ENCODE peak calls at places on chromosomes 6 and 20, in seven cellular contexts. H is heart right ventricle; V is Peyer's patch; M is PC-3; J is naive thymus-derived CD4-positive, alpha-beta T cell; C is coronary artery; A is psoas muscle. X is an unnamed sample.

GRCh38 chr20:32681175-32682084 is 7.7 kb upstream of the C20orf203 start:
- DNase-seq in V (no peak), H (no peak), M (peak), A (no peak), C (no peak), J (no peak), X (peak)

GRCh38 chr20:34512266-34512954 is 3.8 kb upstream of the DYNLRB1 start:
- DNase-seq in H (no peak), A (no peak), C (no peak), M (no peak), J (no peak), V (no peak), X (no peak)

GRCh38 chr6:2839195-2839981 is 2.3 kb downstream of the SERPINB1 start:
- DNase-seq in H (no peak), M (peak), V (peak), J (no peak), C (no peak), A (no peak), X (no peak)

GRCh38 chr20:13525225-13525940 is 113.3 kb downstream of the TASP1 start:
- DNase-seq in V (no peak), C (no peak), A (no peak), H (no peak), J (no peak), M (peak), X (peak)

GRCh38 chr20:5024103-5024502 is 22.8 kb upstream of the SLC23A2 start:
- DNase-seq in A (no peak), H (no peak), C (no peak), M (no peak), J (no peak), V (no peak), X (no peak)

GRCh38 chr6:53924277-53924676 is 129.5 kb downstream of the LRRC1 start:
- DNase-seq in J (no peak), M (no peak), C (no peak), V (no peak), H (no peak), A (no peak), X (no peak)

GRCh38 chr20:31607640-31608255 is 2.7 kb downstream of the ID1 start:
- DNase-seq in C (no peak), V (no peak), J (no peak), M (peak), A (no peak), H (no peak), X (no peak)

GRCh38 chr6:144330017-144330416 is 44.9 kb downstream of the UTRN start:
- DNase-seq in J (no peak), V (no peak), C (no peak), M (no peak), H (no peak), A (no peak), X (no peak)

GRCh38 chr20:51122931-51123658 is 100.2 kb upstream of the KCNG1 start:
- DNase-seq in J (no peak), V (no peak), A (no peak), H (no peak), C (no peak), M (peak), X (no peak)

GRCh38 chr20:51272392-51272791 is 249.5 kb upstream of the KCNG1 start:
- DNase-seq in J (no peak), H (no peak), C (no peak), A (no peak), V (no peak), M (no peak), X (peak)

GRCh38 chr6:105428342-105428957 is 25.6 kb upstream of the PREP start:
- DNase-seq in J (no peak), C (no peak), M (peak), A (no peak), V (no peak), H (no peak), X (no peak)

GRCh38 chr6:138182939-138183791 is 21.4 kb downstream of the ARFGEF3 start:
- DNase-seq in M (no peak), H (no peak), V (no peak), C (no peak), J (no peak), A (no peak), X (peak)

GRCh38 chr6:35280903-35281302 is 16.7 kb upstream of the DEF6 start:
- DNase-seq in M (no peak), C (no peak), V (no peak), A (no peak), J (no peak), H (no peak), X (peak)

GRCh38 chr6:18379376-18380117 is 7.6 kb upstream of the RNF144B start:
- DNase-seq in M (no peak), A (no peak), H (no peak), J (no peak), C (no peak), V (no peak), X (no peak)

GRCh38 chr20:740162-740561 is 28.1 kb downstream of the SLC52A3 start:
- DNase-seq in A (no peak), C (no peak), J (no peak), M (peak), H (no peak), V (no peak), X (no peak)

GRCh38 chr6:106637051-106637717 is 7.8 kb downstream of the QRSL1 start:
- DNase-seq in A (no peak), V (no peak), H (no peak), M (no peak), J (no peak), C (no peak), X (no peak)
- H3K4me3 ChIP-seq in A (no peak), V (no peak), H (no peak), M (no peak), J (no peak), C (no peak), X (no peak)

DNA sequence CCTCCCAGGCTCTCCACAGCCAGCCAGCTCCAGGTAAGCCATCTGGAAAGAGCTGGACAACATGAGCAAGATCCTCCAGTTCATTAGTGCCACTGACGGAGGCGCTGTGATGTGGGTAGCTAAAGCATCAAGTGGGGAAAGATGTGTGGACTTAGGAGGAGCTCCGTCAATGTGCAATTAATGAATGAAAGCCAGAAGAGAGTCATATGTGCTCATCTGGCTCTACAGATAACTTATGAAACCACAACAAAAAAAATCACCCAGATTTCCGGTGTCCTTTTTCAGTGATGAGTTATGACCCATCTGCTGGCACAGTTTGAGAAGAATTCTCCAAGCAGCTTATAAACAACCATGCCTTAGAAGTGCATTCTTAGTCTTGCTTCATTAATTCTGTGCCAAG is 311.7 kb upstream of the PLCB4 start:
- DNase-seq in H (no peak), V (no peak), M (peak), C (no peak), A (no peak), J (no peak), X (no peak)
- H3K27ac ChIP-seq in H (no peak), V (no peak), M (no peak), C (no peak), A (no peak), J (no peak), X (no peak)

DNA sequence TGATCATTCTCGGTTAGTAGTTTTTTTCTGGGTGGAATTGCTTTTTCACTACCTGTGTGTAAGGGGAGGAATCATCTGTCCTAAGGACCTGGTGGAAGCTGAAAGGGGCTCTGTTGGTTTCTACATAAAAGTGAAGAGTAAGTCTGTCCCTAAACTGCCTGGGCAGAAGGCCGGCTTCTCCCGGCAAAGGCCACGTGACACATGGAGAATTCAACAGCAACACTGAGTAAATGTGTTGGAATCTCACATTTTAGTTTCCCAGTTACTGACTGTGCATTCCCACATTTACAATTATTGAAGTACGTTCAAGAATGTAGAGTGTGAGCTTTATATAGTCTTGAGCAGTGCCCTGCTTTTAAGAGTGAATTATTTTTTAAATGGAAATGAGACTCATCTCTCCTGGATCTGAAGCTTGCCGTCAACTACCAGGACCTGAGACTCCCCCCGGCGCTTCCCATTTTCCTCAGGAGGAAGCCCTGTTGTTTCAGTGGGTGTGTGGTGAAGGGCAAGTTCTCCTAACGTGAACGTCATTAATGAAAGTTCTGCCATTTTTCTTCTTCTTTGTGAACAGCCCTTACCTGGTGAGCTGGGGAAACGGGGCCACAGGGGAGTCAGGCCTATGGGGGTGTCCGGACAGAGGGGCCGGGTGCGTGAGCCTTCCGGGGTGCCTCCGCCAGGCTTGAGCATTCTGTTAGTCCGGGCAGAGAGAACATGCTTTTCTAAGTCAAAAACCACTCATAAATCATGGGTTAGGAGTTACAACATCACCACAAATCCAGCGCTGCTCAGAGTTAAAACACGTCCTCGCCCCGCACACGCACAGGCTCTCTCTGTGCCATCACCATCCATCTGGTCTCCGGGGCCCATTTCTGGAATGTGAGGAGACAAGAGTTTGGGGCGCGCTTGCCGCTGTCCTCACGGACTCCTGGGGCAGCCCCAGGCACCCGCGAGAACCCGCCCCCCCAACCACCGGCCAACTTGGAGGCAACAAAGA is 56.6 kb upstream of the SMOC2 start:
- DNase-seq in A (peak), V (peak), M (no peak), H (no peak), C (no peak), J (no peak), X (no peak)
- H3K4me3 ChIP-seq in A (no peak), V (no peak), M (no peak), H (no peak), C (no peak), J (no peak), X (no peak)

GRCh38 chr20:44357555-44358130 is 2.1 kb downstream of the HNF4A start:
- DNase-seq in H (peak), V (peak), A (no peak), M (no peak), C (no peak), J (no peak), X (no peak)
- H3K27ac ChIP-seq in H (no peak), V (no peak), A (no peak), M (no peak), C (no peak), J (no peak), X (no peak)

DNA sequence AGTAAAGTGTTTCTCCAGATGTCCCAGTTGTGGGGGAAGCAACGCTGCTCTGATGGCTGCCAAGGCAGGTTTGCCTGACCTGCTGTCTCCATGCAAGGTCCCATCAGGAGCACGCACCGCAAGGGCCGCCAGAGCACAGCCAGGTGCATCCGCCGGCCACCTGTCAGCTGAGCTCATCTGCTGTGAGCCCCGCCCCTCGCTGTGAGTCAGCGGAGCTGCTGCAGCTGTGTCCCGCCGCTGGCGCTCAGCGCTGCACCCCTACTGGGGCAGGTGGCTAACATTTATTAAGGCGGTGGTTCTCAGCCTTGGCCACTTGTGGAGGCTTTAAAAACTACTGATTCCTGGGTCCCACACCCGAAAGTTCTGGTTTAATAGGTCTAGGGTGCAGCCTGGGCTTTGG is 225.7 kb downstream of the UST start:
- DNase-seq in A (peak), J (no peak), H (no peak), V (peak), M (peak), C (no peak), X (peak)
- H3K4me3 ChIP-seq in A (no peak), J (no peak), H (no peak), V (no peak), M (no peak), C (no peak), X (no peak)

DNA sequence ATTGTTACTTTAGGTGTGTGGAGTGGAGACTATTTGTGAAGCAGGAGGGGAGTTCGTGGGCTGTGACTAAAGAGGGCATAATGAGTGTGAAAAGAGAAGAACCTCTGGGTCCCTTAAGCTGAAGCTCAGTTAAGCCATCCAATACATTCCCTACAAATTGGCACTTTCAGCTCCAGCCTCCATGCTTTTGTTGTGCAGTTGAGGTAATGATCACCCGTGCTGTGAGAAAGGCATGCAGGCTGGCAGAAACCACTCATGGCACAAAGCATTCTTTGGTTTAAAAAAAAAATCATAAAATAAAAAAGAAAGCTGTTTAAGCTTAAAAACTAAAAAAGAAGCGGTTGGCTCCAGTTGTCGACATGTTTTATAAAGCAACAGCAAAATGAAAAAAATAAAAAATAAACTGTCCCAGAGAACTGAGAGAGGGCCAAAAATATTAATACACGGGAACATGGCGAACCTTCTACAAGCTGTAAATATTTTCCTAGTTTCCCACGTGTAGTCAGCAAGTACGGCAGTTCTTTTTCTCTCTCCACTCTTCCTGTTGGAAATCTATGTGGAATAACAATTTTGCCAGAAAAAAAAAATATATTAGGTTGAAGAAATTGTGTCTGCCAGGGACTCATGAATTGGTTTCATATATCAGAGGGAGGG is 82.2 kb downstream of the ANKRD60 start:
- DNase-seq in C (peak), J (no peak), H (no peak), A (no peak), V (no peak), M (no peak), X (no peak)
- H3K27ac ChIP-seq in C (peak), J (no peak), H (no peak), A (no peak), V (no peak), M (no peak), X (no peak)

DNA sequence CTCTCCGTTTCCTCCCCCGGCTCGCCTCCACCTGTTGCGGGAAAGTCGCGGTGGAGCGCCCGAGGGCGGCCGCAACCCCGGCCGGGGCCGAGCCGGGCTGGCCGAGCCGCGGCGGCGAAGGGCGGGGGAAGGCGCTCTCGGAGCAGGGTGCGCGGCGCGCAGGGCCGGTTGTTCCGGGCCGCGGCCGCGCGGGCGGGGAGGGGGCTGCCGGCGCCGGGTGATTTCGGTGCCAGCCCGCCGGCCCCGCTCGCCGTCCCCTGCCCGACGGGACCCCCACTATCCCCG is 235 bp downstream of the MAP7 start:
- DNase-seq in V (no peak), C (no peak), M (no peak), H (no peak), A (no peak), J (no peak), X (peak)
- H3K4me3 ChIP-seq in V (peak), C (peak), M (peak), H (peak), A (peak), J (peak), X (peak)

X was measured in SJCRH30.